ENCODE peak calls at places on chromosomes 1 and 21, in four cellular contexts. J is body of pancreas, Y is A673, K is thoracic aorta. G is an unnamed sample.

GRCh38 chr1:231581859-231582258 is 44.7 kb upstream of the DISC1 start:
- DNase-seq in J (no peak), Y (no peak), K (no peak), G (no peak)

GRCh38 chr1:110463695-110464094 is 12.7 kb downstream of the PROK1 start:
- DNase-seq in J (no peak), Y (no peak), K (no peak), G (no peak)

GRCh38 chr21:42969193-42969600 is 5.2 kb upstream of the PKNOX1 start:
- DNase-seq in J (no peak), Y (no peak), K (no peak), G (no peak)

GRCh38 chr21:37036177-37036576 is 29.7 kb downstream of the RIPPLY3 start:
- DNase-seq in J (no peak), Y (no peak), K (no peak), G (no peak)

GRCh38 chr1:79325705-79326104 is 319.2 kb upstream of the ADGRL4 start:
- DNase-seq in J (no peak), Y (no peak), K (no peak), G (no peak)

GRCh38 chr1:56473582-56474270 is 105.6 kb downstream of the PLPP3 start:
- DNase-seq in J (no peak), Y (no peak), K (no peak), G (no peak)

GRCh38 chr21:38797470-38797869 is 8.3 kb upstream of the ETS2 start:
- DNase-seq in J (no peak), Y (no peak), K (no peak), G (no peak)

GRCh38 chr1:58983159-58983558 is 199.3 kb upstream of the JUN start:
- DNase-seq in J (no peak), Y (peak; percentile 3), K (no peak), G (no peak)

GRCh38 chr1:160415696-160416298 is 15.4 kb downstream of the VANGL2 start:
- DNase-seq in J (no peak), Y (no peak), K (no peak), G (no peak)

GRCh38 chr21:36719614-36720013 is 20.7 kb downstream of the SIM2 start:
- DNase-seq in J (peak; percentile 48), Y (no peak), K (no peak), G (peak; percentile 11)

GRCh38 chr1:114833421-114833820 is 21.2 kb upstream of the SYCP1 start:
- DNase-seq in J (no peak), Y (no peak), K (no peak), G (no peak)

GRCh38 chr21:17191346-17191993 is 321.4 kb upstream of the CXADR start:
- DNase-seq in J (no peak), Y (no peak), K (no peak), G (no peak)

GRCh38 chr1:187877220-187877619 is 1048.5 kb downstream of the PLA2G4A start:
- DNase-seq in J (no peak), Y (no peak), K (no peak), G (no peak)

GRCh38 chr1:153678519-153679336 is at the start of gene NPR1:
- DNase-seq in J (peak; percentile 38), Y (peak; percentile 54), K (peak; percentile 35), G (no peak)

GRCh38 chr1:112040891-112041740 is 51.6 kb upstream of the KCND3 start:
- DNase-seq in J (no peak), Y (peak; percentile 54), K (no peak), G (no peak)

GRCh38 chr1:119008483-119009299 is 20.5 kb upstream of the TBX15 start:
- DNase-seq in J (peak; percentile 50), Y (peak; percentile 71), K (no peak), G (no peak)

GRCh38 chr1:56715161-56715560 is 70.0 kb downstream of the PRKAA2 start:
- DNase-seq in J (no peak), Y (no peak), K (no peak), G (no peak)

GRCh38 chr1:211551628-211552465 is 27.1 kb downstream of the SLC30A1 start:
- DNase-seq in J (no peak), Y (peak; percentile 52), K (no peak), G (no peak)

GRCh38 chr1:244269169-244269568 is 182.5 kb downstream of the ADSS2 start:
- DNase-seq in J (no peak), Y (no peak), K (no peak), G (no peak)
- H3K27ac ChIP-seq in J (no peak overlapping the region), Y (no peak overlapping the region), K (no peak overlapping the region), G (no peak overlapping the region)

GRCh38 chr1:185719021-185719420 is 15.2 kb upstream of the HMCN1 start:
- DNase-seq in J (peak; percentile 15), Y (peak; percentile 74), K (no peak), G (no peak)
- TF ChIP-seq CTCF in J (no peak), Y (peak; percentile 38), K (no peak), G (no peak)

DNA sequence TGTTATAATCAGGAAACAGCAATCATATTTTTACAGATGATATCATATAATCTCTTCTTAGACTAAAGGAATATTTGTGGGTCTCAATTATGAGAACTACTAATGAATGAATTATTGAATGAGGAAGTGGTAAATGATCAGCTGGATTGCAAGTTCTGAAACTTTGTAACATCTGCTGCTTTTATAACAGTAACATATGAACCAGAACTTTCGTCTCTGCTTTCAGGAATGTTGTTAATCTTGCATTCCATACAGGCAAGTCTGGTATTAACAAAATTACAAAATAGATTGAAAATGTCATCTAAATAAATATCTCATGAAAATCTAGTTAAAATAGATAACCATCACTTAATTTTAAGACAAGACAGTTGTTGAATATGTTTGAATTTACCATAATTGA is 110.5 kb upstream of the COL11A1 start:
- DNase-seq in J (no peak), Y (no peak), K (no peak), G (no peak)
- H3K27ac ChIP-seq in J (no peak overlapping the region), Y (no peak overlapping the region), K (no peak overlapping the region), G (no peak overlapping the region)

DNA sequence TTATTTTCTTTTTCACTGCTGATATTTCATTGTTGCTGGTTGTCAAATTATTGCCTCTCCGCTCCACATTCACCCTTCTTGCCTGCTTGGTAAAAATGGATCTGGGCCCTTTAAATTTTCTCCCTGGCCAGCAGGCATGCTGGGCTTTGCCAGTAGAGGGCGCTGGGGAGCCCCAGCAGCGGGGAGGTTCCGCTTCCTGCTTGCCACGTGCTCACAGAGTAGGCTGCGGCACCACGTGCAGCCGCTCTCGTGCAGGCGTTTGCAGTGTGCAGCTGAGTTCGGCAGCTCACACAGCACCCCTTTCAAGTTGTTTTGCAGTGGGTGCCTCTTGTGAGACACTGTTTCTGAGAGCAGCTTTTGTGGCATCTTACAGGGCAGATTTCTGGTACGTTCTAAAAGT is at the start of gene ACTL8:
- DNase-seq in J (no peak), Y (peak; percentile 33), K (no peak), G (no peak)
- TF ChIP-seq CTCF in J (no peak), Y (peak; percentile 43), K (no peak), G (no peak)

DNA sequence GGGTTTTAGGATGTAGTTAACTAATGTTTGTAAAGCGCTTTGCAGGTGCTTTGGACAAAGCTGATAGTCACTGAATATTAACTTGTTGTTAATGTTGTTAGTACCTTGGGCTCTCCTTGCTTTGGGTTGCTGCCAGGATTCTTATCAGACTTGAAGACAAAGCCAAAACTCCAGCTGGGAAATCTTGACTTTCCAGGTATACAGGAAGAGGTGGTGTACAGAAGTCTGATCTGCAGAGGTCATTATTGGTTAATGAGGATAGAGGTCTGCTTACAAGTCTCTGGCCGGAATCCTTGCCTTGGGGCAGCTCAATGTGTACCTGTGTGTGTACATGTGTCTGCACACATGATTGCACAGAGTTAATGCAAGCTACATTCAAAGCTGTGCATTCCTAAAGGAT is 96.0 kb upstream of the POU3F1 start:
- DNase-seq in J (no peak), Y (no peak), K (no peak), G (no peak)
- H3K27ac ChIP-seq in J (no peak overlapping the region), Y (no peak overlapping the region), K (no peak overlapping the region), G (no peak overlapping the region)

GRCh38 chr1:209585672-209586071 is 2.2 kb downstream of the CAMK1G start:
- DNase-seq in J (peak; percentile 29), Y (peak; percentile 78), K (no peak), G (peak; percentile 87)
- TF ChIP-seq CTCF in J (no peak), Y (peak; percentile 36), K (no peak), G (no peak)

DNA sequence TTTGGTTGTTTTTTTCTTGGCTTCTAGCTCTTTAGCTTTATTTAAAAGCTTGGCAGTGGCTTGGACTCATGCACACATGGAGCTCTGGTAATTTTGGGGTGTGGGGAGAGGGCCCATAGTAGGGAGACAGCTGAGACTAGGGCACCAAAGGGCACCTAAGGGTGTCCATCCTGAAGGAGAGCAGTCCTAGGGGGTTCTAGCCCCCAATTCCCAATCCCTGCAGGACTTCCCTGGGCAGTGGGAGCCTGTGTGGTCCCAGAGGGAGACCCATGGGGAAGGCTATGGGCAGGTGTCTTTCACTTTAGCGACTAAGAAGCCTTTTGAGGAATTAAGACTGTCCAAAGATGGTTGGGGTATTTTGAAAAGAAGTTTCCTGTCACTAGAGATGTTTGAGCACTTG is 6.9 kb downstream of the CYP4B1 start:
- DNase-seq in J (no peak), Y (no peak), K (no peak), G (no peak)
- H3K27ac ChIP-seq in J (peak overlapping the region; percentile 17), Y (no peak overlapping the region), K (no peak overlapping the region), G (peak overlapping the region; percentile 69)

GRCh38 chr1:87279966-87280535 is 48.6 kb upstream of the LMO4 start:
- DNase-seq in J (no peak), Y (peak; percentile 52), K (no peak), G (no peak)
- TF ChIP-seq CTCF in J (no peak), Y (peak; percentile 48), K (no peak), G (no peak)

DNA sequence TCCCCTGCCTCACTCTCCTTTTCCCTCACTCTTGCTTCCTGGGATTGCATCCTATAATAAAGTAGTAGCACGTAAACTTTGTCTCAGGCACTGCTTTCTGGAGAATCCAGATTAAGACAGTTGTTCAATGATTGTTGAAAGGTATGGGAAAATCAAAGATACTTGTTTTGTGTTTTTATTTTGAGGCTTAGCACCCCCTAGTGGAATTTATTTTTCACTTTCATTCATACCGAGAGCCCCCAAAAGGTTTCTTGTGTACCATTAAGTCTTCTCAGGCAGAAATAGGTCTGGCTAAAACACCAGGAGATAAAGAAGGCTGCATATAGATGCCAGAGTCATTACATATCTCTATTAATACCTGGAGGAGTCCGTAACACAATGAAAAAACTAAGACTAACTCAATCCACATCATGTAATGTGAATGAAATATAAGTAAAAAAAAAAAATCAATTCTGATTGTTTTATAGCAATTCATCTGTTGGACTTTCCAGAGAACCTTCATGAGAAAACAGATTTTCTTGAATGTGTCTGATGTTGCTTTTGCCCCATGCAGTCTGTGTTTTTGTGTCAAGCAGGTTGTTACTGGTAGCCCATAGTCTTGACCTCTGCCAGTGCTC is 103.5 kb downstream of the RPE65 start:
- DNase-seq in J (no peak), Y (peak; percentile 70), K (no peak), G (no peak)
- H3K27ac ChIP-seq in J (no peak overlapping the region), Y (no peak overlapping the region), K (no peak overlapping the region), G (no peak overlapping the region)

G was measured in dorsolateral prefrontal cortex.